ENCODE peak calls at places on chromosomes 3 and 15, in nine cellular contexts. B is AG04450; P is activated CD4-positive, alpha-beta T cell treated with anti-CD3 and anti-CD28 coated beads, Interleukin-2, amount 50 U/mL, for 48 hours; X is K562; D is A172; L is spleen; J is GOT3; C is adrenal gland; S is M059J. E is an unnamed sample.

GRCh38 chr3:5078151-5078550 is 43.9 kb upstream of the ARL8B start:
- DNase-seq in L (no peak), J (no peak), D (peak), P (no peak), S (peak), B (peak), X (no peak), C (no peak), E (no peak)

GRCh38 chr3:195558602-195559001 is 15.5 kb upstream of the PPP1R2 start:
- DNase-seq in P (peak), S (peak), J (no peak), L (no peak), B (no peak), D (peak), X (peak), C (no peak), E (peak)

GRCh38 chr15:69735126-69735525 is 282.5 kb downstream of the RPLP1 start:
- DNase-seq in P (no peak), S (no peak), X (no peak), L (no peak), J (no peak), B (no peak), D (no peak), C (peak), E (no peak)

GRCh38 chr3:143124683-143125520 is 5.3 kb downstream of the CHST2 start:
- DNase-seq in C (no peak), D (no peak), P (no peak), X (peak), S (no peak), L (no peak), J (no peak), B (no peak), E (no peak)

GRCh38 chr15:33201376-33202189 is 7.1 kb upstream of the FMN1 start:
- DNase-seq in L (peak), X (peak), C (peak), S (peak), P (peak), J (no peak), B (no peak), D (peak), E (peak)

GRCh38 chr15:80904941-80905532 is 84.6 kb downstream of the MESD start:
- DNase-seq in C (no peak), L (peak), S (no peak), X (peak), D (no peak), P (no peak), J (no peak), B (no peak), E (no peak)

GRCh38 chr3:108305484-108306172 is 9.3 kb downstream of the HHLA2 start:
- DNase-seq in S (peak), C (peak), P (no peak), L (no peak), B (no peak), D (peak), X (no peak), J (no peak), E (no peak)

GRCh38 chr3:137770821-137771399 is 6.8 kb downstream of the SOX14 start:
- DNase-seq in L (peak), X (no peak), S (peak), J (no peak), C (no peak), P (no peak), B (no peak), D (no peak), E (no peak)

GRCh38 chr15:98754283-98755022 is 106.1 kb downstream of the IGF1R start:
- DNase-seq in D (peak), J (no peak), P (no peak), C (no peak), X (no peak), L (no peak), B (no peak), S (peak), E (no peak)

GRCh38 chr3:42501681-42502428 is 588 bp upstream of the VIPR1 start:
- DNase-seq in J (no peak), C (peak), D (no peak), X (peak), B (no peak), L (peak), P (peak), S (peak), E (peak)

GRCh38 chr3:50587373-50587772 is 18.1 kb downstream of the HEMK1 start:
- DNase-seq in X (no peak), C (no peak), S (peak), J (no peak), D (no peak), B (no peak), P (peak), L (no peak), E (no peak)

GRCh38 chr15:34336947-34337556 is 529 bp downstream of the SLC12A6 start:
- DNase-seq in P (peak), B (no peak), S (peak), X (no peak), D (no peak), J (no peak), L (peak), C (no peak), E (peak)

GRCh38 chr3:142447308-142447851 is 457 bp downstream of the XRN1 start:
- DNase-seq in B (no peak), L (peak), X (peak), D (peak), S (peak), P (peak), J (peak), C (peak), E (peak)

GRCh38 chr3:44969170-44969569 is 6.8 kb downstream of the ZDHHC3 start:
- DNase-seq in C (no peak), J (no peak), X (peak), D (no peak), S (no peak), L (no peak), P (no peak), B (no peak), E (no peak)

GRCh38 chr3:107208796-107209195 is 168.4 kb upstream of the CCDC54 start:
- DNase-seq in X (no peak), S (peak), L (no peak), C (no peak), J (no peak), D (no peak), B (no peak), P (no peak), E (no peak)

GRCh38 chr15:63043391-63044076 is 987 bp downstream of the TPM1 start:
- DNase-seq in L (peak), D (no peak), J (no peak), S (no peak), B (no peak), C (no peak), P (peak), X (no peak), E (peak)

GRCh38 chr3:3353153-3353552 is 173.7 kb upstream of the CRBN start:
- DNase-seq in X (no peak), L (no peak), S (no peak), J (no peak), C (no peak), D (no peak), B (no peak), P (no peak), E (no peak)

GRCh38 chr3:18740631-18741583 is 315.8 kb upstream of the SATB1 start:
- DNase-seq in C (peak), L (no peak), X (no peak), D (no peak), P (peak), B (no peak), J (no peak), S (no peak), E (peak)

GRCh38 chr15:93213281-93213680 is 124.3 kb upstream of the RGMA start:
- DNase-seq in S (no peak), B (no peak), J (no peak), C (no peak), X (no peak), D (no peak), L (no peak), P (no peak), E (no peak)

GRCh38 chr3:185537369-185537970 is 14.9 kb downstream of the LIPH start:
- DNase-seq in S (peak), D (peak), X (peak), P (peak), J (peak), L (peak), B (no peak), C (no peak), E (peak)

GRCh38 chr3:98962189-98962930 is 60.9 kb upstream of the DCBLD2 start:
- DNase-seq in S (peak), X (no peak), P (no peak), B (peak), J (no peak), C (no peak), D (peak), L (no peak), E (no peak)

GRCh38 chr3:107727102-107727501 is 204.3 kb downstream of the BBX start:
- DNase-seq in X (no peak), L (no peak), C (no peak), B (no peak), P (no peak), D (no peak), S (no peak), J (no peak), E (no peak)

GRCh38 chr3:27713066-27713400 is 9.1 kb downstream of the EOMES start:
- DNase-seq in J (no peak), D (no peak), P (no peak), X (no peak), S (no peak), L (no peak), C (no peak), B (no peak), E (no peak)

GRCh38 chr15:88300018-88300549 is 43.5 kb upstream of the NTRK3 start:
- DNase-seq in B (no peak), D (no peak), S (no peak), C (no peak), L (no peak), X (no peak), J (no peak), P (no peak), E (no peak)

GRCh38 chr3:90015688-90016356 is 908.4 kb downstream of the EPHA3 start:
- DNase-seq in D (no peak), X (no peak), B (no peak), P (no peak), S (no peak), J (peak), C (no peak), L (no peak), E (no peak)

GRCh38 chr3:191246628-191247027 is 47.6 kb downstream of the OSTN start:
- DNase-seq in B (no peak), C (no peak), P (no peak), L (no peak), J (no peak), X (no peak), S (peak), D (peak), E (no peak)

GRCh38 chr15:36004891-36005508 is 459.0 kb upstream of the DPH6 start:
- DNase-seq in P (no peak), S (no peak), B (no peak), D (no peak), X (no peak), C (no peak), J (no peak), L (no peak), E (no peak)

GRCh38 chr15:55518641-55519040 is 10.6 kb upstream of the DNAAF4 start:
- DNase-seq in D (no peak), B (no peak), P (no peak), C (no peak), X (no peak), L (no peak), J (no peak), S (no peak), E (no peak)

GRCh38 chr3:18648163-18648562 is 223.0 kb upstream of the SATB1 start:
- DNase-seq in S (no peak), C (no peak), D (no peak), L (no peak), P (no peak), B (no peak), J (no peak), X (no peak), E (no peak)

GRCh38 chr3:73192036-73192738 is 130.7 kb downstream of the EBLN2 start:
- DNase-seq in S (no peak), B (no peak), D (no peak), X (peak), P (no peak), J (no peak), C (no peak), L (no peak), E (no peak)

E was measured in stimulated activated naive CD8-positive, alpha-beta T cell treated with anti-CD3 and anti-CD28 coated beads, Interleukin-15, amount 100 ng/mL, for 72 hours.